ENCODE peak calls at places on chromosome 19, in four cellular contexts. Y is neural crest cell, D is posterior cingulate gyrus, K is HT-29. J is an unnamed sample.

GRCh38 chr19:927044-927706 is 1.3 kb downstream of the ARID3A start:
- DNase-seq in Y (peak; percentile 54), D (no peak), K (no peak), J (peak; percentile 60)

GRCh38 chr19:47109177-47109540 is 4.4 kb downstream of the ZC3H4 start:
- DNase-seq in K (no peak), Y (no peak), D (no peak), J (no peak)

GRCh38 chr19:33177417-33177976 is 16.6 kb upstream of the LRP3 start:
- DNase-seq in K (peak; percentile 80), D (peak; percentile 98), Y (peak; percentile 62), J (no peak)

GRCh38 chr19:495440-496332 is 600 bp upstream of the MADCAM1 start:
- DNase-seq in K (peak; percentile 38), Y (peak; percentile 67), D (peak; percentile 93), J (no peak)

GRCh38 chr19:46351241-46352041 is 4.6 kb downstream of the PPP5C start:
- DNase-seq in K (peak; percentile 63), D (peak; percentile 82), Y (no peak), J (peak; percentile 85)

GRCh38 chr19:16088351-16088984 is 12.2 kb downstream of the TPM4 start:
- DNase-seq in K (peak; percentile 57), D (no peak), Y (no peak), J (no peak)

GRCh38 chr19:19059837-19060611 is 3.8 kb upstream of the SLC25A42 start:
- DNase-seq in Y (no peak), K (no peak), D (no peak), J (no peak)

GRCh38 chr19:2981898-2982297 is 4.5 kb downstream of the TLE6 start:
- DNase-seq in Y (no peak), D (no peak), K (no peak), J (no peak)

GRCh38 chr19:17555929-17556813 is 722 bp downstream of the COLGALT1 start:
- DNase-seq in Y (peak; percentile 26), K (peak; percentile 75), D (peak; percentile 92), J (no peak)

GRCh38 chr19:18204394-18205179 is 745 bp upstream of the RAB3A start:
- DNase-seq in K (no peak), D (no peak), Y (peak; percentile 69), J (no peak)

GRCh38 chr19:955803-956746 is 28.1 kb upstream of the WDR18 start:
- DNase-seq in Y (no peak), D (no peak), K (peak; percentile 67), J (peak; percentile 53)